ENCODE peak calls at places on chromosome 18, in seven cellular contexts. One of them, this sample, is unnamed.

GRCh38 chr18:70366670-70367069 is 77.8 kb downstream of the SOCS6 start:
- DNase-seq in suprapubic skin: no peak
- DNase-seq in thoracic aorta: no peak
- DNase-seq in AG04449: no peak
- DNase-seq in neural progenitor cell: no peak
- DNase-seq in psoas muscle: no peak
- DNase-seq in right cardiac atrium: no peak
- DNase-seq in this sample: no peak

GRCh38 chr18:51342815-51343214 is 145.3 kb upstream of the MEX3C start:
- DNase-seq in suprapubic skin: no peak
- DNase-seq in thoracic aorta: no peak
- DNase-seq in right cardiac atrium: no peak
- DNase-seq in psoas muscle: no peak
- DNase-seq in AG04449: no peak
- DNase-seq in neural progenitor cell: no peak
- DNase-seq in this sample: peak

GRCh38 chr18:23067236-23067635 is 68.0 kb upstream of the CABLES1 start:
- DNase-seq in suprapubic skin: no peak
- DNase-seq in AG04449: no peak
- DNase-seq in psoas muscle: no peak
- DNase-seq in right cardiac atrium: no peak
- DNase-seq in thoracic aorta: no peak
- DNase-seq in neural progenitor cell: no peak
- DNase-seq in this sample: no peak

GRCh38 chr18:40874233-40874632 is 1080.8 kb upstream of the PIK3C3 start:
- DNase-seq in psoas muscle: no peak
- DNase-seq in right cardiac atrium: no peak
- DNase-seq in AG04449: no peak
- DNase-seq in thoracic aorta: no peak
- DNase-seq in suprapubic skin: no peak
- DNase-seq in neural progenitor cell: no peak
- DNase-seq in this sample: no peak

GRCh38 chr18:23302852-23303527 is 150.1 kb upstream of the RIOK3 start:
- DNase-seq in thoracic aorta: no peak
- DNase-seq in suprapubic skin: no peak
- DNase-seq in psoas muscle: no peak
- DNase-seq in right cardiac atrium: no peak
- DNase-seq in AG04449: peak
- DNase-seq in neural progenitor cell: no peak
- DNase-seq in this sample: no peak

GRCh38 chr18:31672628-31673027 is 11.8 kb downstream of the B4GALT6 start:
- DNase-seq in psoas muscle: no peak
- DNase-seq in right cardiac atrium: no peak
- DNase-seq in suprapubic skin: no peak
- DNase-seq in neural progenitor cell: no peak
- DNase-seq in AG04449: no peak
- DNase-seq in thoracic aorta: no peak
- DNase-seq in this sample: no peak

GRCh38 chr18:11906926-11907874 is 917 bp downstream of the MPPE1 start:
- DNase-seq in AG04449: no peak
- DNase-seq in thoracic aorta: no peak
- DNase-seq in psoas muscle: no peak
- DNase-seq in suprapubic skin: no peak
- DNase-seq in neural progenitor cell: no peak
- DNase-seq in right cardiac atrium: no peak
- DNase-seq in this sample: no peak

GRCh38 chr18:64103979-64104378 is 44.9 kb downstream of the LINC00305 start:
- DNase-seq in thoracic aorta: no peak
- DNase-seq in suprapubic skin: no peak
- DNase-seq in neural progenitor cell: peak
- DNase-seq in right cardiac atrium: no peak
- DNase-seq in AG04449: no peak
- DNase-seq in psoas muscle: no peak
- DNase-seq in this sample: no peak

GRCh38 chr18:23284629-23285028 is 149.3 kb downstream of the CABLES1 start:
- DNase-seq in neural progenitor cell: no peak
- DNase-seq in psoas muscle: no peak
- DNase-seq in AG04449: no peak
- DNase-seq in suprapubic skin: no peak
- DNase-seq in thoracic aorta: no peak
- DNase-seq in right cardiac atrium: no peak
- DNase-seq in this sample: no peak

GRCh38 chr18:5478261-5478660 is 65.5 kb downstream of the EPB41L3 start:
- DNase-seq in right cardiac atrium: no peak
- DNase-seq in suprapubic skin: no peak
- DNase-seq in thoracic aorta: no peak
- DNase-seq in AG04449: no peak
- DNase-seq in psoas muscle: no peak
- DNase-seq in neural progenitor cell: no peak
- DNase-seq in this sample: no peak

GRCh38 chr18:10202947-10203346 is 251.5 kb upstream of the APCDD1 start:
- DNase-seq in AG04449: no peak
- DNase-seq in thoracic aorta: no peak
- DNase-seq in neural progenitor cell: peak
- DNase-seq in right cardiac atrium: no peak
- DNase-seq in psoas muscle: no peak
- DNase-seq in suprapubic skin: no peak
- DNase-seq in this sample: no peak

GRCh38 chr18:39660141-39660540 is 2094.5 kb upstream of the CELF4 start:
- DNase-seq in right cardiac atrium: no peak
- DNase-seq in AG04449: no peak
- DNase-seq in thoracic aorta: no peak
- DNase-seq in suprapubic skin: no peak
- DNase-seq in neural progenitor cell: no peak
- DNase-seq in psoas muscle: no peak
- DNase-seq in this sample: no peak

GRCh38 chr18:74722237-74722636 is 124.6 kb downstream of the ZNF407 start:
- DNase-seq in psoas muscle: no peak
- DNase-seq in thoracic aorta: no peak
- DNase-seq in neural progenitor cell: no peak
- DNase-seq in right cardiac atrium: no peak
- DNase-seq in suprapubic skin: no peak
- DNase-seq in AG04449: no peak
- DNase-seq in this sample: no peak

GRCh38 chr18:11821208-11821607 is 30.0 kb upstream of the CHMP1B start:
- DNase-seq in psoas muscle: no peak
- DNase-seq in neural progenitor cell: no peak
- DNase-seq in suprapubic skin: no peak
- DNase-seq in AG04449: no peak
- DNase-seq in thoracic aorta: no peak
- DNase-seq in right cardiac atrium: no peak
- DNase-seq in this sample: no peak

GRCh38 chr18:31634331-31634713 is 42.6 kb downstream of the TTR start:
- DNase-seq in right cardiac atrium: no peak
- DNase-seq in AG04449: no peak
- DNase-seq in psoas muscle: no peak
- DNase-seq in neural progenitor cell: no peak
- DNase-seq in thoracic aorta: no peak
- DNase-seq in suprapubic skin: no peak
- DNase-seq in this sample: no peak

GRCh38 chr18:9469700-9470099 is 5.6 kb upstream of the RALBP1 start:
- DNase-seq in right cardiac atrium: no peak
- DNase-seq in thoracic aorta: no peak
- DNase-seq in psoas muscle: no peak
- DNase-seq in neural progenitor cell: no peak
- DNase-seq in suprapubic skin: no peak
- DNase-seq in AG04449: no peak
- DNase-seq in this sample: no peak

GRCh38 chr18:364221-364620 is 96.4 kb upstream of the THOC1 start:
- DNase-seq in suprapubic skin: no peak
- DNase-seq in right cardiac atrium: no peak
- DNase-seq in neural progenitor cell: no peak
- DNase-seq in AG04449: peak
- DNase-seq in psoas muscle: no peak
- DNase-seq in thoracic aorta: no peak
- DNase-seq in this sample: no peak

GRCh38 chr18:28995319-28995718 is 818.4 kb upstream of the CDH2 start:
- DNase-seq in right cardiac atrium: no peak
- DNase-seq in psoas muscle: no peak
- DNase-seq in neural progenitor cell: no peak
- DNase-seq in thoracic aorta: no peak
- DNase-seq in suprapubic skin: no peak
- DNase-seq in AG04449: no peak
- DNase-seq in this sample: no peak

GRCh38 chr18:60804412-60804811 is 431.8 kb upstream of the MC4R start:
- DNase-seq in neural progenitor cell: no peak
- DNase-seq in right cardiac atrium: no peak
- DNase-seq in AG04449: no peak
- DNase-seq in suprapubic skin: no peak
- DNase-seq in psoas muscle: no peak
- DNase-seq in thoracic aorta: no peak
- DNase-seq in this sample: no peak

GRCh38 chr18:9631814-9632496 is 17.6 kb upstream of the PPP4R1 start:
- DNase-seq in AG04449: peak
- DNase-seq in right cardiac atrium: no peak
- DNase-seq in psoas muscle: no peak
- DNase-seq in thoracic aorta: no peak
- DNase-seq in neural progenitor cell: no peak
- DNase-seq in suprapubic skin: no peak
- DNase-seq in this sample: peak

GRCh38 chr18:24426398-24427294 is at the start of gene IMPACT:
- DNase-seq in AG04449: no peak
- DNase-seq in right cardiac atrium: peak
- DNase-seq in psoas muscle: peak
- DNase-seq in thoracic aorta: peak
- DNase-seq in suprapubic skin: peak
- DNase-seq in neural progenitor cell: peak
- DNase-seq in this sample: peak

GRCh38 chr18:52700757-52701156 is 360.8 kb downstream of the DCC start:
- DNase-seq in thoracic aorta: no peak
- DNase-seq in psoas muscle: no peak
- DNase-seq in neural progenitor cell: no peak
- DNase-seq in right cardiac atrium: no peak
- DNase-seq in suprapubic skin: no peak
- DNase-seq in AG04449: no peak
- DNase-seq in this sample: no peak

GRCh38 chr18:68417826-68418225 is 297.1 kb downstream of the TMX3 start:
- DNase-seq in thoracic aorta: no peak
- DNase-seq in suprapubic skin: no peak
- DNase-seq in right cardiac atrium: no peak
- DNase-seq in AG04449: no peak
- DNase-seq in neural progenitor cell: no peak
- DNase-seq in psoas muscle: no peak
- DNase-seq in this sample: no peak

GRCh38 chr18:35618703-35619102 is 37.2 kb downstream of the GALNT1 start:
- DNase-seq in suprapubic skin: no peak
- DNase-seq in thoracic aorta: no peak
- DNase-seq in psoas muscle: no peak
- DNase-seq in neural progenitor cell: peak
- DNase-seq in AG04449: no peak
- DNase-seq in right cardiac atrium: no peak
- DNase-seq in this sample: no peak

GRCh38 chr18:60070631-60071030 is 170.8 kb downstream of the PMAIP1 start:
- DNase-seq in suprapubic skin: no peak
- DNase-seq in thoracic aorta: no peak
- DNase-seq in AG04449: no peak
- DNase-seq in neural progenitor cell: no peak
- DNase-seq in right cardiac atrium: no peak
- DNase-seq in psoas muscle: no peak
- DNase-seq in this sample: no peak

GRCh38 chr18:13604751-13605150 is 121.6 kb downstream of the FAM210A start:
- DNase-seq in psoas muscle: no peak
- DNase-seq in suprapubic skin: no peak
- DNase-seq in thoracic aorta: no peak
- DNase-seq in right cardiac atrium: no peak
- DNase-seq in neural progenitor cell: no peak
- DNase-seq in AG04449: no peak
- DNase-seq in this sample: no peak

GRCh38 chr18:59005266-59005665 is 134.4 kb upstream of the SEC11C start:
- DNase-seq in AG04449: peak
- DNase-seq in thoracic aorta: peak
- DNase-seq in psoas muscle: peak
- DNase-seq in suprapubic skin: no peak
- DNase-seq in right cardiac atrium: peak
- DNase-seq in neural progenitor cell: no peak
- DNase-seq in this sample: peak

GRCh38 chr18:59011786-59012185 is 127.9 kb upstream of the SEC11C start:
- DNase-seq in suprapubic skin: no peak
- DNase-seq in thoracic aorta: no peak
- DNase-seq in neural progenitor cell: no peak
- DNase-seq in psoas muscle: no peak
- DNase-seq in right cardiac atrium: no peak
- DNase-seq in AG04449: no peak
- DNase-seq in this sample: no peak

GRCh38 chr18:59006461-59007067 is 133.1 kb upstream of the SEC11C start:
- DNase-seq in psoas muscle: no peak
- DNase-seq in thoracic aorta: no peak
- DNase-seq in right cardiac atrium: peak
- DNase-seq in suprapubic skin: no peak
- DNase-seq in neural progenitor cell: no peak
- DNase-seq in AG04449: no peak
- DNase-seq in this sample: no peak

GRCh38 chr18:59009846-59010245 is 129.8 kb upstream of the SEC11C start:
- DNase-seq in thoracic aorta: no peak
- DNase-seq in suprapubic skin: no peak
- DNase-seq in neural progenitor cell: no peak
- DNase-seq in psoas muscle: no peak
- DNase-seq in AG04449: no peak
- DNase-seq in right cardiac atrium: no peak
- DNase-seq in this sample: no peak

GRCh38 chr18:59008302-59008974 is 131.2 kb upstream of the SEC11C start:
- DNase-seq in psoas muscle: no peak
- DNase-seq in AG04449: no peak
- DNase-seq in thoracic aorta: no peak
- DNase-seq in suprapubic skin: no peak
- DNase-seq in neural progenitor cell: no peak
- DNase-seq in right cardiac atrium: no peak
- DNase-seq in this sample: peak
- H3K4me3 ChIP-seq in psoas muscle: no peak
- H3K4me3 ChIP-seq in AG04449: no peak
- H3K4me3 ChIP-seq in thoracic aorta: no peak
- H3K4me3 ChIP-seq in suprapubic skin: no peak
- H3K4me3 ChIP-seq in neural progenitor cell: no peak
- H3K4me3 ChIP-seq in right cardiac atrium: no peak
- H3K4me3 ChIP-seq in this sample: no peak

GRCh38 chr18:43277164-43277600 is at the start of gene SYT4:
- DNase-seq in right cardiac atrium: peak
- DNase-seq in suprapubic skin: no peak
- DNase-seq in AG04449: no peak
- DNase-seq in psoas muscle: no peak
- DNase-seq in thoracic aorta: no peak
- DNase-seq in neural progenitor cell: peak
- DNase-seq in this sample: peak
- H3K4me3 ChIP-seq in right cardiac atrium: no peak
- H3K4me3 ChIP-seq in suprapubic skin: no peak
- H3K4me3 ChIP-seq in AG04449: no peak
- H3K4me3 ChIP-seq in psoas muscle: no peak
- H3K4me3 ChIP-seq in thoracic aorta: no peak
- H3K4me3 ChIP-seq in neural progenitor cell: peak
- H3K4me3 ChIP-seq in this sample: no peak

GRCh38 chr18:45993441-45993840 is 26.3 kb upstream of the EPG5 start:
- DNase-seq in psoas muscle: no peak
- DNase-seq in AG04449: peak
- DNase-seq in right cardiac atrium: no peak
- DNase-seq in suprapubic skin: no peak
- DNase-seq in neural progenitor cell: no peak
- DNase-seq in thoracic aorta: no peak
- DNase-seq in this sample: no peak
- H3K4me3 ChIP-seq in psoas muscle: no peak
- H3K4me3 ChIP-seq in AG04449: no peak
- H3K4me3 ChIP-seq in right cardiac atrium: no peak
- H3K4me3 ChIP-seq in suprapubic skin: no peak
- H3K4me3 ChIP-seq in neural progenitor cell: no peak
- H3K4me3 ChIP-seq in thoracic aorta: no peak
- H3K4me3 ChIP-seq in this sample: no peak

GRCh38 chr18:21741511-21742322 is 1.1 kb downstream of the MIB1 start:
- DNase-seq in thoracic aorta: no peak
- DNase-seq in right cardiac atrium: peak
- DNase-seq in psoas muscle: peak
- DNase-seq in suprapubic skin: peak
- DNase-seq in neural progenitor cell: no peak
- DNase-seq in AG04449: no peak
- DNase-seq in this sample: peak
- H3K4me3 ChIP-seq in thoracic aorta: peak
- H3K4me3 ChIP-seq in right cardiac atrium: peak
- H3K4me3 ChIP-seq in psoas muscle: peak
- H3K4me3 ChIP-seq in suprapubic skin: peak
- H3K4me3 ChIP-seq in neural progenitor cell: peak
- H3K4me3 ChIP-seq in AG04449: peak
- H3K4me3 ChIP-seq in this sample: peak